ENCODE peak calls at places on chromosomes 11 and 22, in six cellular contexts. One of them, this sample, is unnamed.
A peak's percentile ranks its signal among the peaks of the same experiment; 100 is the strongest.

GRCh38 chr11:111378773-111379499 is at the start of gene POU2AF1:
- DNase-seq in H1: no peak
- DNase-seq in K562: no peak
- DNase-seq in GM12878: peak; percentile 82
- DNase-seq in GM12891: peak; percentile 50
- DNase-seq in HepG2: no peak
- DNase-seq in this sample: peak; percentile 56

GRCh38 chr11:67213251-67213650 is 53.0 kb upstream of the GRK2 start:
- DNase-seq in K562: no peak
- DNase-seq in GM12878: peak; percentile 52
- DNase-seq in HepG2: no peak
- DNase-seq in H1: no peak
- DNase-seq in GM12891: peak; percentile 16
- DNase-seq in this sample: no peak

GRCh38 chr11:95498731-95499396 is 267.9 kb upstream of the SESN3 start:
- DNase-seq in HepG2: no peak
- DNase-seq in K562: no peak
- DNase-seq in GM12891: no peak
- DNase-seq in GM12878: no peak
- DNase-seq in H1: peak; percentile 68
- DNase-seq in this sample: no peak

GRCh38 chr11:103662880-103663279 is 373.6 kb upstream of the DDI1 start:
- DNase-seq in GM12878: no peak
- DNase-seq in GM12891: no peak
- DNase-seq in HepG2: no peak
- DNase-seq in H1: no peak
- DNase-seq in K562: no peak
- DNase-seq in this sample: no peak

GRCh38 chr11:133134561-133135173 is 397.6 kb downstream of the OPCML start:
- DNase-seq in HepG2: peak; percentile 39
- DNase-seq in H1: peak; percentile 77
- DNase-seq in GM12878: peak; percentile 16
- DNase-seq in GM12891: peak; percentile 35
- DNase-seq in K562: peak; percentile 60
- DNase-seq in this sample: peak; percentile 26

GRCh38 chr11:73189723-73190556 is 28.1 kb upstream of the P2RY2 start:
- DNase-seq in GM12891: no peak
- DNase-seq in HepG2: no peak
- DNase-seq in K562: no peak
- DNase-seq in GM12878: no peak
- DNase-seq in H1: no peak
- DNase-seq in this sample: no peak

GRCh38 chr11:14537134-14537599 is 17.0 kb upstream of the PSMA1 start:
- DNase-seq in GM12878: no peak
- DNase-seq in GM12891: peak; percentile 43
- DNase-seq in K562: peak; percentile 59
- DNase-seq in HepG2: peak; percentile 20
- DNase-seq in H1: no peak
- DNase-seq in this sample: peak; percentile 36

GRCh38 chr11:11265994-11266606 is 87.0 kb downstream of the CSNK2A3 start:
- DNase-seq in HepG2: no peak
- DNase-seq in GM12891: peak; percentile 68
- DNase-seq in H1: no peak
- DNase-seq in GM12878: no peak
- DNase-seq in K562: peak; percentile 90
- DNase-seq in this sample: peak; percentile 59

GRCh38 chr11:58927393-58928081 is 11.8 kb upstream of the GLYATL1 start:
- DNase-seq in GM12891: no peak
- DNase-seq in GM12878: no peak
- DNase-seq in K562: no peak
- DNase-seq in H1: peak; percentile 95
- DNase-seq in HepG2: peak; percentile 24
- DNase-seq in this sample: no peak

GRCh38 chr11:14974021-14974698 is 2.0 kb upstream of the CALCA start:
- DNase-seq in H1: no peak
- DNase-seq in HepG2: no peak
- DNase-seq in GM12891: no peak
- DNase-seq in K562: no peak
- DNase-seq in GM12878: no peak
- DNase-seq in this sample: no peak

GRCh38 chr22:48746789-48747425 is 1080.8 kb downstream of the BRD1 start:
- DNase-seq in GM12891: no peak
- DNase-seq in K562: no peak
- DNase-seq in H1: no peak
- DNase-seq in HepG2: no peak
- DNase-seq in GM12878: no peak
- DNase-seq in this sample: no peak

GRCh38 chr11:47950396-47950795 is 30.0 kb upstream of the PTPRJ start:
- DNase-seq in GM12878: peak; percentile 11
- DNase-seq in K562: no peak
- DNase-seq in H1: no peak
- DNase-seq in GM12891: no peak
- DNase-seq in HepG2: no peak
- DNase-seq in this sample: no peak

GRCh38 chr11:1302041-1302460 is 7.4 kb downstream of the TOLLIP start:
- DNase-seq in HepG2: no peak
- DNase-seq in H1: no peak
- DNase-seq in GM12891: no peak
- DNase-seq in K562: no peak
- DNase-seq in GM12878: no peak
- DNase-seq in this sample: peak; percentile 2

GRCh38 chr22:43155789-43156188 is 4.4 kb downstream of the TSPO start:
- DNase-seq in HepG2: no peak
- DNase-seq in GM12878: no peak
- DNase-seq in GM12891: no peak
- DNase-seq in H1: no peak
- DNase-seq in K562: no peak
- DNase-seq in this sample: no peak

GRCh38 chr11:111334495-111335123 is 36.3 kb downstream of the POU2AF3 start:
- DNase-seq in GM12878: no peak
- DNase-seq in HepG2: peak; percentile 99
- DNase-seq in GM12891: no peak
- DNase-seq in K562: no peak
- DNase-seq in H1: no peak
- DNase-seq in this sample: no peak

GRCh38 chr11:111414267-111414931 is 35.3 kb upstream of the POU2AF1 start:
- DNase-seq in GM12891: no peak
- DNase-seq in HepG2: no peak
- DNase-seq in H1: no peak
- DNase-seq in K562: no peak
- DNase-seq in GM12878: peak; percentile 95
- DNase-seq in this sample: no peak

GRCh38 chr11:15309296-15309695 is 194.6 kb downstream of the INSC start:
- DNase-seq in HepG2: no peak
- DNase-seq in GM12878: no peak
- DNase-seq in GM12891: no peak
- DNase-seq in H1: no peak
- DNase-seq in K562: no peak
- DNase-seq in this sample: no peak

GRCh38 chr11:61771995-61772455 is 19.6 kb downstream of the MYRF start:
- DNase-seq in HepG2: no peak
- DNase-seq in K562: no peak
- DNase-seq in H1: no peak
- DNase-seq in GM12891: no peak
- DNase-seq in GM12878: no peak
- DNase-seq in this sample: no peak

GRCh38 chr11:110724358-110724757 is 12.1 kb upstream of the ARHGAP20 start:
- DNase-seq in H1: no peak
- DNase-seq in GM12878: no peak
- DNase-seq in GM12891: no peak
- DNase-seq in HepG2: no peak
- DNase-seq in K562: no peak
- DNase-seq in this sample: no peak

GRCh38 chr22:21623402-21623970 is 6.3 kb downstream of the YDJC start:
- DNase-seq in HepG2: no peak
- DNase-seq in H1: no peak
- DNase-seq in K562: no peak
- DNase-seq in GM12891: no peak
- DNase-seq in GM12878: no peak
- DNase-seq in this sample: no peak

GRCh38 chr11:78451371-78452150 is 33.9 kb upstream of the GAB2 start:
- DNase-seq in K562: no peak
- DNase-seq in GM12891: no peak
- DNase-seq in H1: no peak
- DNase-seq in HepG2: no peak
- DNase-seq in GM12878: no peak
- DNase-seq in this sample: no peak

GRCh38 chr22:36775966-36776669 is at the start of gene IFT27:
- DNase-seq in K562: peak; percentile 66
- DNase-seq in H1: peak; percentile 98
- DNase-seq in GM12891: peak; percentile 96
- DNase-seq in GM12878: peak; percentile 99
- DNase-seq in HepG2: peak; percentile 82
- DNase-seq in this sample: peak; percentile 97
- TF ChIP-seq POLR2A in K562: no peak
- TF ChIP-seq POLR2A in H1: no peak
- TF ChIP-seq POLR2A in GM12891: no peak
- TF ChIP-seq POLR2A in GM12878: peak; percentile 82
- TF ChIP-seq POLR2A in HepG2: no peak
- TF ChIP-seq POLR2A in this sample: peak; percentile 67

DNA sequence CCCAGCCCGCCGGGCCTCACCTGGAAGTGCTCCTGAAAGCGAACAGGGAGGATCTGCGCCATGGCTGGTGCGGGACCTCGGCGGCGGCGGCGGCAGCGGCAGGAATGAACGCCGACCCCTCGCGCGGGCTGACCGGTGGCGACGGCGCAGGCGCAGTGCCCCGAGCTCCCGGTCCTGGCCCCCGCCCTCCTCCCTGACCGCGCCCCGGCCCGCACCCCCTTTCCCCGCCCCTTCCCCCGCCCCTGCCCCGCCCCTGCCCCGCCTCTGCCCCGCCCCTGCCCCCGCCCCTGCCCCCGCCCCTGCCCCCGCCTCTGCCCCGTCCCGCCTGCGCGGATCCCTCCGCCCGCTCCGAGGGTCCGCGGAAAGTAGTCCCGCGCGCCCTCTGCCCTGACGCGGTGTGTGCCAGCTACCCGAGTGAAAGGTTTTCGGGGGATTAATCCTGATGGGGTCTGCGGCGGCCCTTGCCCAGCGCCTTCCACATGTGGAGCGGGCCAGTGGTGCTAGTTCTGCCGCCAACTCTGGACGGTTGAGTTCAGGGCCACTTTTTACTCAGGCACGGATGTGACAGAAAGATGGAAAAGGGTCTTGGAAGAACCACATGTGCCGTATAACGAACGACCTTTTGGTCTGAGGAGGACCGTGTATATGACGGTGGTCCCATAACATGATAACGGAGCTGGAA is at the start of gene CLTCL1:
- DNase-seq in GM12878: peak; percentile 21
- DNase-seq in K562: peak; percentile 100
- DNase-seq in HepG2: peak; percentile 46
- DNase-seq in GM12891: peak; percentile 93
- DNase-seq in H1: peak; percentile 13
- DNase-seq in this sample: peak; percentile 91
- TF ChIP-seq POLR2AphosphoS5 in GM12878: no peak
- TF ChIP-seq POLR2AphosphoS5 in K562: peak; percentile 72
- TF ChIP-seq POLR2AphosphoS5 in HepG2: peak; percentile 82
- TF ChIP-seq POLR2AphosphoS5 in GM12891: no peak
- TF ChIP-seq POLR2AphosphoS5 in H1: peak; percentile 48
- TF ChIP-seq POLR2AphosphoS5 in this sample: peak; percentile 13

GRCh38 chr11:126501641-126502040 is 146.2 kb downstream of the ST3GAL4 start:
- DNase-seq in GM12878: no peak
- DNase-seq in GM12891: no peak
- DNase-seq in HepG2: no peak
- DNase-seq in H1: no peak
- DNase-seq in K562: no peak
- DNase-seq in this sample: no peak

GRCh38 chr11:126499124-126499752 is 143.8 kb downstream of the ST3GAL4 start:
- DNase-seq in GM12878: no peak
- DNase-seq in H1: no peak
- DNase-seq in K562: no peak
- DNase-seq in GM12891: no peak
- DNase-seq in HepG2: no peak
- DNase-seq in this sample: no peak

GRCh38 chr11:126502159-126502558 is 146.7 kb downstream of the ST3GAL4 start:
- DNase-seq in H1: no peak
- DNase-seq in HepG2: no peak
- DNase-seq in GM12891: no peak
- DNase-seq in GM12878: no peak
- DNase-seq in K562: no peak
- DNase-seq in this sample: no peak

GRCh38 chr11:126500981-126501380 is 145.5 kb downstream of the ST3GAL4 start:
- DNase-seq in H1: no peak
- DNase-seq in GM12878: no peak
- DNase-seq in HepG2: no peak
- DNase-seq in K562: no peak
- DNase-seq in GM12891: no peak
- DNase-seq in this sample: no peak

DNA sequence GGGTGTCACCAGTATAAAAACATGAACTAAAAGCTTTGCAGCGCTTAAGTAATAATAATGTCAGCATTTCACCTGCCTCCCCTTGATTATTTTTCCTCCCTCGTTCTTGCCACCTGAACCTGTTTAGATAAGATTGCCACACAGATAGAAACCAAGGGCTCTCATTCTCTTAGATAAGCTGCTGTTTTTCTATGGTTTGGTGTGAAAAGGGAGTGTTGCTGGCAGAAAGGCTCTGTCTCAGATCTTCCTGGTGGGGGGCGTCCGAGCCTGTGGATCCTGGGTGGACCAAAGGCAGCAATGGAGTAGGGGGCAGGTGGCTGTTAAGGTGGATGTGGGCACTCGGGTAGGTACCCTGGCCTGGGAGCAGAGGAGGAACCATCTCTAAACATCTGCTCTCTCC is 147.5 kb downstream of the ST3GAL4 start:
- DNase-seq in H1: no peak
- DNase-seq in K562: no peak
- DNase-seq in GM12891: no peak
- DNase-seq in GM12878: no peak
- DNase-seq in HepG2: no peak
- DNase-seq in this sample: no peak
- TF ChIP-seq TAF1 in H1: no peak
- TF ChIP-seq TAF1 in K562: no peak
- TF ChIP-seq TAF1 in GM12891: no peak
- TF ChIP-seq TAF1 in GM12878: no peak
- TF ChIP-seq TAF1 in HepG2: no peak
- TF ChIP-seq TAF1 in this sample: no peak

DNA sequence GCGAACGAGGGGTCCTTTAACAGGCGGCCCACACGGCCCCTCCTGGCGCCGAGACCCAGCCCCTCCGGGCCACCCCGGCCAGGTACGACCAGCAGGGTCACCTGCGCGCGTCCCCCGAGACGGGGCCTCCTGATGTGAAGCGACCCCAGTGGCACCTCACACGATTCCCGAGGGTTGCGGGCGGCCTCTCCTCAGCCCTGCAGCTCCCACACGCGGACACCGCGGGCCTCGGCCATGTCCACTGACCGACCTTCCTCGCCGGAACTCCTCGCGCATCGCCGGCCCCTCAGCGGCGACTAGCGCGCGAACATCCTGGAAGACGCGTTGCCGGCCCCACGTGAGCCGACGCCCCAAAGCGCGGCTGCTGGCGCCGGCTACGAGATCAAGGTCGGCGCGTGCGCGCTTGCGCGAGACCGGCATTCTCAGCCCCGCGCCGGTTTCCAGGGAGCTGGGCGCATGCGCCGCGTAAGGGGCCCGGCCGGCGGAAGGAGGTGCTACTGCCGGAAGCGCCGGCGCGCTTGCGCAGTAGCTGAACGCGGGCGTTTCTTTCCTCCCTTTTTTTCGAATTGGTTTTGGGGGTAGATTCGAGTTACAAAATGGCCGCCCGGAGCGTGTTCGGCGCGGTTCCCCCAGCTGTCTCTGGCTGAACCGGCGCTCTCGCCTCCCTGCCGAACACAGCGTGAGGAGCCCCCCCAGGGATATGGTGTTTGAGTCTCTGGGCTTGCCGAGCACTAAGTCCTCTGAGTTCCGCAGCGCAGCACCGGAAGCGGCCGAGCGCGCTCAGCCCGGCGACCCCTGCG is at the start of gene NUP50:
- DNase-seq in HepG2: peak; percentile 89
- DNase-seq in GM12891: peak; percentile 96
- DNase-seq in K562: peak; percentile 96
- DNase-seq in H1: peak; percentile 93
- DNase-seq in GM12878: peak; percentile 91
- DNase-seq in this sample: peak; percentile 96
- TF ChIP-seq POLR2A in HepG2: peak; percentile 73
- TF ChIP-seq POLR2A in GM12891: peak; percentile 93
- TF ChIP-seq POLR2A in K562: peak; percentile 73
- TF ChIP-seq POLR2A in H1: peak; percentile 89
- TF ChIP-seq POLR2A in GM12878: peak; percentile 99
- TF ChIP-seq POLR2A in this sample: peak; percentile 91

This sample was measured in GM12892.